ENCODE peak calls at places on chromosome 16, in six cellular contexts. Q is IMR-90, Y is A549, L is gastrocnemius medialis, R is esophagus squamous epithelium, B is OCI-LY7. M is an unnamed sample.

GRCh38 chr16:4909825-4910224 is 27.1 kb downstream of the PPL start:
- DNase-seq in Q (no peak), Y (no peak), L (no peak), R (no peak), B (no peak), M (no peak)

GRCh38 chr16:85372627-85373372 is 240.3 kb upstream of the GSE1 start:
- DNase-seq in Q (peak; percentile 85), Y (peak; percentile 52), L (peak; percentile 72), R (no peak), B (no peak), M (peak; percentile 57)

GRCh38 chr16:30592871-30593270 is 7.4 kb upstream of the ZNF785 start:
- DNase-seq in Q (no peak), Y (no peak), L (no peak), R (no peak), B (no peak), M (no peak)

GRCh38 chr16:25097304-25097988 is 14.1 kb upstream of the LCMT1 start:
- DNase-seq in Q (peak; percentile 76), Y (no peak), L (no peak), R (no peak), B (no peak), M (no peak)

GRCh38 chr16:12191102-12191501 is 214.6 kb downstream of the SNX29 start:
- DNase-seq in Q (no peak), Y (no peak), L (no peak), R (no peak), B (no peak), M (no peak)

GRCh38 chr16:83110221-83110768 is 483.5 kb downstream of the CDH13 start:
- DNase-seq in Q (no peak), Y (no peak), L (no peak), R (no peak), B (no peak), M (no peak)

GRCh38 chr16:22370038-22370541 is 4.3 kb downstream of the CDR2 start:
- DNase-seq in Q (peak; percentile 95), Y (no peak), L (no peak), R (no peak), B (no peak), M (peak; percentile 58)

GRCh38 chr16:22232277-22233049 is 26.4 kb downstream of the EEF2K start:
- DNase-seq in Q (peak; percentile 72), Y (peak; percentile 95), L (no peak), R (no peak), B (no peak), M (peak; percentile 72)

GRCh38 chr16:59385953-59386352 is 651.8 kb upstream of the GOT2 start:
- DNase-seq in Q (peak; percentile 62), Y (no peak), L (no peak), R (no peak), B (no peak), M (peak; percentile 12)

GRCh38 chr16:83964684-83965443 is 3.2 kb upstream of the NECAB2 start:
- DNase-seq in Q (no peak), Y (no peak), L (no peak), R (no peak), B (no peak), M (no peak)

GRCh38 chr16:66508261-66508913 is 41.5 kb downstream of the TK2 start:
- DNase-seq in Q (no peak), Y (peak; percentile 93), L (peak; percentile 11), R (no peak), B (no peak), M (peak; percentile 94)

GRCh38 chr16:11562941-11563340 is 23.8 kb downstream of the LITAF start:
- DNase-seq in Q (no peak), Y (no peak), L (no peak), R (no peak), B (no peak), M (no peak)

GRCh38 chr16:18013863-18014262 is 322.7 kb downstream of the NPIPA8 start:
- DNase-seq in Q (no peak), Y (no peak), L (no peak), R (no peak), B (no peak), M (no peak)

GRCh38 chr16:77223184-77223583 is 24.0 kb downstream of the SYCE1L start:
- DNase-seq in Q (no peak), Y (peak; percentile 27), L (no peak), R (no peak), B (peak; percentile 38), M (no peak)

GRCh38 chr16:83705856-83706255 is 101.9 kb upstream of the HSBP1 start:
- DNase-seq in Q (no peak), Y (no peak), L (no peak), R (no peak), B (no peak), M (no peak)

GRCh38 chr16:49644143-49644460 is 211.8 kb downstream of the ZNF423 start:
- DNase-seq in Q (no peak), Y (no peak), L (no peak), R (no peak), B (no peak), M (no peak)

GRCh38 chr16:9943121-9943520 is 239.1 kb downstream of the GRIN2A start:
- DNase-seq in Q (no peak), Y (no peak), L (no peak), R (no peak), B (no peak), M (no peak)

GRCh38 chr16:11413907-11414595 is 68.8 kb downstream of the RMI2 start:
- DNase-seq in Q (no peak), Y (no peak), L (no peak), R (no peak), B (no peak), M (no peak)

GRCh38 chr16:70788668-70789161 is 12.2 kb downstream of the VAC14 start:
- DNase-seq in Q (peak; percentile 49), Y (no peak), L (peak; percentile 72), R (no peak), B (no peak), M (no peak)

GRCh38 chr16:12231666-12232065 is 255.1 kb downstream of the SNX29 start:
- DNase-seq in Q (peak; percentile 91), Y (peak; percentile 11), L (no peak), R (no peak), B (no peak), M (peak; percentile 37)

GRCh38 chr16:88686062-88686438 is 257 bp downstream of the SNAI3 start:
- DNase-seq in Q (no peak), Y (no peak), L (no peak), R (no peak), B (no peak), M (no peak)

GRCh38 chr16:1533443-1533951 is at the start of gene TMEM204:
- DNase-seq in Q (peak; percentile 78), Y (no peak), L (peak; percentile 72), R (no peak), B (no peak), M (no peak)

GRCh38 chr16:11603331-11603750 is 16.6 kb upstream of the LITAF start:
- DNase-seq in Q (no peak), Y (no peak), L (no peak), R (no peak), B (no peak), M (no peak)

GRCh38 chr16:73057369-73058210 is 9.7 kb upstream of the ZFHX3 start:
- DNase-seq in Q (no peak), Y (no peak), L (no peak), R (no peak), B (peak; percentile 56), M (peak; percentile 18)

GRCh38 chr16:3646348-3646920 is 8.1 kb upstream of the DNASE1 start:
- DNase-seq in Q (peak; percentile 23), Y (peak; percentile 62), L (peak; percentile 63), R (no peak), B (no peak), M (no peak)

GRCh38 chr16:81715358-81716196 is 63.5 kb upstream of the PLCG2 start:
- DNase-seq in Q (no peak), Y (no peak), L (no peak), R (no peak), B (peak; percentile 86), M (no peak)

GRCh38 chr16:81714593-81714992 is 64.5 kb upstream of the PLCG2 start:
- DNase-seq in Q (no peak), Y (no peak), L (no peak), R (no peak), B (no peak), M (no peak)

GRCh38 chr16:81717662-81718189 is 61.4 kb upstream of the PLCG2 start:
- DNase-seq in Q (no peak), Y (peak; percentile 56), L (no peak), R (no peak), B (no peak), M (no peak)

GRCh38 chr16:81718637-81719036 is 60.5 kb upstream of the PLCG2 start:
- DNase-seq in Q (no peak), Y (no peak), L (no peak), R (no peak), B (no peak), M (no peak)

GRCh38 chr16:81716478-81717210 is 62.4 kb upstream of the PLCG2 start:
- DNase-seq in Q (no peak), Y (no peak), L (no peak), R (no peak), B (no peak), M (no peak)
- H3K27ac ChIP-seq in Q (no peak overlapping the region), Y (peak overlapping the region; percentile 94), L (no peak overlapping the region), R (no peak overlapping the region), B (no peak overlapping the region), M (no peak overlapping the region)

GRCh38 chr16:55322327-55322726 is 1.7 kb upstream of the IRX6 start:
- DNase-seq in Q (no peak), Y (no peak), L (no peak), R (no peak), B (no peak), M (no peak)

GRCh38 chr16:55326261-55326802 is 2.3 kb downstream of the IRX6 start:
- DNase-seq in Q (no peak), Y (no peak), L (no peak), R (no peak), B (no peak), M (no peak)

GRCh38 chr16:55324491-55325447 is 766 bp downstream of the IRX6 start:
- DNase-seq in Q (no peak), Y (peak; percentile 18), L (no peak), R (no peak), B (no peak), M (peak; percentile 22)

GRCh38 chr16:55325458-55326109 is 1.6 kb downstream of the IRX6 start:
- DNase-seq in Q (no peak), Y (no peak), L (no peak), R (no peak), B (no peak), M (no peak)

GRCh38 chr16:55323637-55324490 is at the start of gene IRX6:
- DNase-seq in Q (no peak), Y (peak; percentile 41), L (peak; percentile 66), R (no peak), B (no peak), M (peak; percentile 37)
- TF ChIP-seq CTCF in Q (no peak), Y (peak; percentile 22), L (no peak), R (peak; percentile 17), B (no peak), M (peak; percentile 37)

GRCh38 chr16:15494231-15494630 is 59.8 kb downstream of the BMERB1 start:
- DNase-seq in Q (peak; percentile 56), Y (peak; percentile 65), L (no peak), R (no peak), B (no peak), M (no peak)
- H3K27ac ChIP-seq in Q (no peak overlapping the region), Y (peak overlapping the region; percentile 89), L (peak overlapping the region; percentile 24), R (peak overlapping the region; percentile 54), B (no peak overlapping the region), M (no peak overlapping the region)

DNA sequence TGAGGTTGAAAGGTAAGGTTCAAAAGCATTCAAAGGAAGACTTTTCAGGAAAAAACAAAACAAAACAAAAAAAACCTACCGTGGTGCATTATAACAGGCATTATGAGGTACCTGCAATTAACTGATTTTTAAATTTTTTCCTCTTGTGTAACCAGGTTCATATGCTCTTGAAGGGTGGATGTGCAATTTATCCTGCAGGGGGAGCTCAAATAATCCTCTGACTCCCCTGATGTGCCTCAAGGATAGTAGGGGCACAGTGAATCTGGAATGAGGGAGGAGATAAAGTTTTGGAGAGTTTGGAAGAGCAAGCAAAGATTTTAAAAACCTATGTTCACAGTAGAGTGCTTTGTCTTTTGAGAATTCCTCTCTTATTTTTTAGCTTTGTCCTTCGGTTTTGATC is 1349.4 kb downstream of the CDH8 start:
- DNase-seq in Q (no peak), Y (no peak), L (no peak), R (no peak), B (no peak), M (no peak)
- TF ChIP-seq CTCF in Q (no peak), Y (no peak), L (no peak), R (no peak), B (peak; percentile 55), M (no peak)

M was measured in mammary epithelial cell.